ENCODE peak calls at places on chromosomes 13 and 19, in seven cellular contexts. H is IMR-90, E is H9, T is mesendoderm, F is neuronal stem cell, C is mesenchymal stem cell, N is trophoblast cell. L is an unnamed sample.
A peak's percentile ranks its signal among the peaks of the same experiment; 100 is the strongest.

GRCh38 chr19:38917516-38917915 is 5.5 kb upstream of the CCER2 start:
- DNase-seq in T (no peak), F (no peak), N (no peak), H (no peak), E (no peak), C (no peak), L (no peak)

GRCh38 chr19:45071969-45072790 is 4.1 kb downstream of the ZNF296 start:
- DNase-seq in C (no peak), N (no peak), H (no peak), E (peak; percentile 69), F (no peak), T (no peak), L (no peak)

GRCh38 chr13:37295046-37295445 is 189.6 kb upstream of the CSNK1A1L start:
- DNase-seq in C (no peak), N (no peak), H (no peak), E (no peak), F (no peak), T (no peak), L (no peak)

GRCh38 chr13:63110431-63110830 is 1694.8 kb upstream of the PCDH20 start:
- DNase-seq in H (peak; percentile 43), F (no peak), E (no peak), N (no peak), T (no peak), C (no peak), L (no peak)

GRCh38 chr19:15113245-15114152 is 6.3 kb downstream of the SYDE1 start:
- DNase-seq in F (no peak), N (no peak), H (no peak), T (peak; percentile 68), C (no peak), E (peak; percentile 74), L (peak; percentile 73)

GRCh38 chr19:16216744-16217670 is 19.3 kb downstream of the AP1M1 start:
- DNase-seq in F (no peak), C (no peak), N (no peak), E (no peak), H (no peak), T (no peak), L (no peak)

GRCh38 chr13:45996631-45997030 is 55.9 kb downstream of the ZC3H13 start:
- DNase-seq in F (no peak), H (no peak), T (no peak), E (no peak), N (no peak), C (no peak), L (no peak)

GRCh38 chr19:54517483-54517882 is 14.9 kb downstream of the LAIR2 start:
- DNase-seq in C (peak; percentile 7), E (peak; percentile 29), T (peak; percentile 47), F (peak; percentile 1), N (peak; percentile 78), H (peak; percentile 2), L (peak; percentile 46)

GRCh38 chr19:51702754-51703654 is 9.9 kb downstream of the SPACA6 start:
- DNase-seq in T (peak; percentile 91), N (peak; percentile 65), E (peak; percentile 91), H (no peak), F (no peak), C (peak; percentile 28), L (peak; percentile 56)

GRCh38 chr19:12733369-12733896 is 1.1 kb downstream of the TRIR start:
- DNase-seq in E (no peak), F (peak; percentile 18), C (peak; percentile 57), N (peak; percentile 76), T (peak; percentile 63), H (peak; percentile 45), L (no peak)

DNA sequence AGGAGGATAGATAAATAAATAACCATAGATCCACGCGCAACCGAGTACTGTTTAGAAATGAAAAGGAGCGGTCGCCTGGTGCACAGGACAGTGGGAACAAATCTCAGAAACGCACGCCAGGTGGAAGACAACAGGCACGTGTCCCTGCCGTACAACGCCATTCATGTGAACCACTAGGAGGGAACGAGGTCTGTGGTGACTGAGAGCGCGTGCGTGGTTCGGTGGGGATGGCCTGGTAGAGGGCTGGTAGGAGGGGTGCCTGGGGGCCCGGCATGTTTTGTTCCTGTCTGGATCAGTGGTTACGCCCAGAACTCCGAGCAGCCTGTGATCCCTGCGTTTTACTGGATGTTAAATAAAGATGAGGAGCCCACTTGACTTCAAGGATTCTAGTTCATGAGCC is 111.9 kb downstream of the KDM4B start:
- DNase-seq in T (no peak), F (no peak), H (no peak), C (no peak), N (no peak), E (no peak), L (no peak)
- H2BK5ac ChIP-seq in T (no peak overlapping the region), F (no peak overlapping the region), H (no peak overlapping the region), C (no peak overlapping the region), N (no peak overlapping the region), E (no peak overlapping the region), L (no peak overlapping the region)

DNA sequence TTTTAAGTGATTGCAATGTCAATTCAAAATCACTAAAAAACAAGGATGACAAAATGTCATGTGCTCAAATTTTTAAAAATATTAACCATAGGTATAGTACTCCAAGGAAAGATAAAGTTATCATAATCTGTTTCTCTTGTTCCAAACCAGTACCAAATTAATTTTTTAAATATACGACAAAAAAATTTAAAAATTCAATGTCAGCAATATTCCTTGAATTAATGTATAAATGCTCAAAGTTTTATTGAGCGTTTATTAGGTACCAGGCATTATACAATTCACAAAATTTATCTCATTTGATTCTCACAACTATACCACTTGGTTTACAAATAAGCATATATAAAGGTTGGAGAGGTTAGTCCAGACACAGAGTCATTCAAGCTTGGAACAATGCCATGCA is 64.7 kb downstream of the MYCBP2 start:
- DNase-seq in T (no peak), F (no peak), N (no peak), C (no peak), E (no peak), H (no peak), L (no peak)
- H2BK5ac ChIP-seq in T (no peak overlapping the region), F (no peak overlapping the region), N (no peak overlapping the region), C (no peak overlapping the region), E (no peak overlapping the region), H (no peak overlapping the region), L (no peak overlapping the region)

GRCh38 chr13:98253526-98253925 is 76.5 kb upstream of the RNF113B start:
- DNase-seq in F (no peak), E (no peak), C (peak; percentile 58), N (no peak), T (no peak), H (no peak), L (no peak)
- H2BK5ac ChIP-seq in F (no peak overlapping the region), E (no peak overlapping the region), C (no peak overlapping the region), N (no peak overlapping the region), T (no peak overlapping the region), H (peak overlapping the region; percentile 69), L (no peak overlapping the region)

GRCh38 chr19:41575998-41576397 is at the start of gene CEACAM21:
- DNase-seq in T (no peak), H (no peak), F (no peak), C (no peak), E (no peak), N (no peak), L (no peak)
- H2BK5ac ChIP-seq in T (no peak within 1 kb of the TSS), H (no peak within 1 kb of the TSS), F (no peak within 1 kb of the TSS), C (no peak within 1 kb of the TSS), E (no peak within 1 kb of the TSS), N (no peak within 1 kb of the TSS), L (no peak within 1 kb of the TSS)

GRCh38 chr13:39618546-39618945 is 15.6 kb upstream of the LHFPL6 start:
- DNase-seq in E (no peak), N (peak; percentile 30), F (no peak), T (peak; percentile 47), H (no peak), C (no peak), L (no peak)
- H2BK5ac ChIP-seq in E (no peak overlapping the region), N (no peak overlapping the region), F (no peak overlapping the region), T (no peak overlapping the region), H (no peak overlapping the region), C (no peak overlapping the region), L (no peak overlapping the region)

GRCh38 chr13:112952759-112953541 is 16.1 kb upstream of the MCF2L start:
- DNase-seq in E (no peak), C (no peak), N (no peak), H (no peak), F (no peak), T (no peak), L (no peak)
- H2BK5ac ChIP-seq in E (no peak overlapping the region), C (no peak overlapping the region), N (no peak overlapping the region), H (no peak overlapping the region), F (peak overlapping the region; percentile 2), T (no peak overlapping the region), L (peak overlapping the region; percentile 63)

GRCh38 chr19:17482877-17483604 is 12.7 kb downstream of the SLC27A1 start:
- DNase-seq in N (no peak), H (no peak), T (no peak), C (no peak), E (no peak), F (no peak), L (no peak)
- H2BK5ac ChIP-seq in N (no peak overlapping the region), H (no peak overlapping the region), T (no peak overlapping the region), C (no peak overlapping the region), E (no peak overlapping the region), F (no peak overlapping the region), L (no peak overlapping the region)